ENCODE peak calls at places on chromosomes 12 and 14, in nine cellular contexts. S, R, E, U, G, L, Q, O and C are unnamed samples.

GRCh38 chr14:68391292-68392014 is 401.4 kb downstream of the ZFP36L1 start:
- DNase-seq in S (peak), G (peak), U (no peak), L (peak), Q (no peak), R (no peak), O (peak), E (no peak), C (no peak)

GRCh38 chr14:96940009-96940408 is 142.8 kb downstream of the VRK1 start:
- DNase-seq in G (no peak), U (no peak), E (no peak), S (no peak), L (no peak), Q (no peak), O (no peak), R (no peak), C (no peak)

GRCh38 chr12:76866726-76867125 is 12.1 kb downstream of the CSRP2 start:
- DNase-seq in Q (no peak), G (peak), L (peak), S (no peak), E (no peak), O (no peak), R (no peak), U (no peak), C (no peak)

GRCh38 chr12:91722072-91722471 is 423.6 kb downstream of the BTG1 start:
- DNase-seq in O (no peak), U (no peak), S (no peak), L (no peak), R (no peak), E (no peak), Q (no peak), G (no peak), C (no peak)

GRCh38 chr14:23441076-23441475 is 5.6 kb upstream of the MYH7 start:
- DNase-seq in U (no peak), R (no peak), E (no peak), G (no peak), S (no peak), O (peak), Q (no peak), L (no peak), C (no peak)

GRCh38 chr12:30599631-30600030 is 96.0 kb downstream of the IPO8 start:
- DNase-seq in O (no peak), L (peak), U (no peak), S (no peak), Q (peak), R (no peak), G (peak), E (no peak), C (no peak)

GRCh38 chr12:45708901-45709300 is 20.6 kb upstream of the ARID2 start:
- DNase-seq in E (no peak), O (no peak), U (no peak), L (no peak), S (no peak), Q (no peak), G (no peak), R (no peak), C (no peak)

GRCh38 chr12:119259483-119259882 is 75.0 kb upstream of the CCDC60 start:
- DNase-seq in U (no peak), Q (no peak), E (no peak), O (no peak), S (no peak), G (no peak), R (no peak), L (no peak), C (no peak)

GRCh38 chr14:85421166-85421877 is 108.6 kb upstream of the FLRT2 start:
- DNase-seq in E (no peak), U (no peak), R (no peak), S (no peak), G (peak), L (peak), O (no peak), Q (peak), C (no peak)

GRCh38 chr12:15987696-15988095 is 76.6 kb downstream of the DERA start:
- DNase-seq in L (no peak), O (peak), R (no peak), G (no peak), S (no peak), E (no peak), U (no peak), Q (no peak), C (no peak)

GRCh38 chr12:114789821-114790220 is 105.8 kb upstream of the TBX3 start:
- DNase-seq in E (no peak), U (no peak), Q (no peak), S (no peak), G (no peak), R (no peak), O (no peak), L (no peak), C (no peak)